ENCODE peak calls at places on chromosomes 5 and 9, in nine cellular contexts. U, R, H, A, N, Z, P, M and B are unnamed samples.

GRCh38 chr9:132487351-132487791 is 77.4 kb downstream of the CFAP77 start:
- DNase-seq in U (no peak), R (no peak), H (no peak), A (no peak), N (no peak), Z (no peak), P (no peak), M (no peak), B (no peak)

GRCh38 chr5:126597156-126597555 is 2.1 kb upstream of the ALDH7A1 start:
- DNase-seq in U (peak), R (no peak), H (no peak), A (peak), N (no peak), Z (no peak), P (peak), M (peak), B (no peak)

GRCh38 chr9:134171316-134172197 is 7.2 kb upstream of the RNU6ATAC start:
- DNase-seq in U (no peak), R (no peak), H (no peak), A (peak), N (no peak), Z (no peak), P (peak), M (peak), B (no peak)

GRCh38 chr5:149747141-149747832 is 17.2 kb downstream of the PPARGC1B start:
- DNase-seq in U (peak), R (peak), H (peak), A (peak), N (peak), Z (no peak), P (no peak), M (no peak), B (no peak)

GRCh38 chr9:99351647-99352046 is 129.6 kb downstream of the SEC61B start:
- DNase-seq in U (no peak), R (no peak), H (no peak), A (no peak), N (no peak), Z (no peak), P (no peak), M (no peak), B (no peak)

GRCh38 chr5:81579525-81579924 is 171.4 kb downstream of the SSBP2 start:
- DNase-seq in U (no peak), R (no peak), H (no peak), A (peak), N (no peak), Z (no peak), P (peak), M (peak), B (no peak)

GRCh38 chr5:146427619-146427997 is 19.5 kb upstream of the TCERG1 start:
- DNase-seq in U (no peak), R (no peak), H (no peak), A (no peak), N (no peak), Z (no peak), P (no peak), M (no peak), B (no peak)

GRCh38 chr5:104412649-104413240 is 850.2 kb upstream of the NUDT12 start:
- DNase-seq in U (peak), R (peak), H (no peak), A (peak), N (no peak), Z (peak), P (peak), M (peak), B (peak)

GRCh38 chr9:35691325-35691631 is 1.6 kb upstream of the TPM2 start:
- DNase-seq in U (peak), R (no peak), H (no peak), A (no peak), N (no peak), Z (no peak), P (no peak), M (no peak), B (no peak)

GRCh38 chr5:162217037-162217436 is 149.5 kb downstream of the GABRG2 start:
- DNase-seq in U (no peak), R (no peak), H (no peak), A (no peak), N (no peak), Z (no peak), P (no peak), M (no peak), B (no peak)

GRCh38 chr9:6384732-6385131 is 28.3 kb upstream of the UHRF2 start:
- DNase-seq in U (no peak), R (no peak), H (no peak), A (peak), N (no peak), Z (no peak), P (no peak), M (peak), B (no peak)

GRCh38 chr5:139635191-139635590 is 13.0 kb upstream of the CXXC5 start:
- DNase-seq in U (no peak), R (no peak), H (no peak), A (no peak), N (no peak), Z (no peak), P (no peak), M (no peak), B (no peak)

GRCh38 chr5:103371046-103371603 is 112.6 kb downstream of the MACIR start:
- DNase-seq in U (no peak), R (no peak), H (no peak), A (no peak), N (no peak), Z (no peak), P (no peak), M (no peak), B (no peak)

GRCh38 chr5:543351-543750 is 19.1 kb upstream of the SLC9A3 start:
- DNase-seq in U (no peak), R (no peak), H (no peak), A (no peak), N (peak), Z (no peak), P (no peak), M (no peak), B (no peak)

GRCh38 chr9:29211681-29212589 is 1638.7 kb upstream of the C9orf72 start:
- DNase-seq in U (no peak), R (peak), H (peak), A (no peak), N (peak), Z (peak), P (peak), M (peak), B (peak)

GRCh38 chr9:108245901-108246300 is 609.9 kb downstream of the ACTL7B start:
- DNase-seq in U (no peak), R (no peak), H (no peak), A (no peak), N (no peak), Z (no peak), P (no peak), M (no peak), B (no peak)

GRCh38 chr5:1516615-1517601 is 6.9 kb downstream of the LPCAT1 start:
- DNase-seq in U (peak), R (peak), H (peak), A (peak), N (peak), Z (peak), P (peak), M (peak), B (peak)

GRCh38 chr5:132704875-132705274 is 31.1 kb downstream of the IL4 start:
- DNase-seq in U (peak), R (no peak), H (no peak), A (peak), N (no peak), Z (no peak), P (peak), M (peak), B (no peak)

GRCh38 chr9:134536101-134536900 is 105.3 kb upstream of the COL5A1 start:
- DNase-seq in U (peak), R (no peak), H (no peak), A (no peak), N (peak), Z (no peak), P (peak), M (peak), B (no peak)

GRCh38 chr5:134374234-134374633 is 2.9 kb downstream of the UBE2B start:
- DNase-seq in U (peak), R (no peak), H (no peak), A (no peak), N (no peak), Z (no peak), P (no peak), M (no peak), B (no peak)

GRCh38 chr9:85900504-85901201 is 40.3 kb upstream of the NAA35 start:
- DNase-seq in U (peak), R (peak), H (no peak), A (peak), N (no peak), Z (peak), P (peak), M (peak), B (peak)

GRCh38 chr5:15645376-15645775 is 145.4 kb downstream of the FBXL7 start:
- DNase-seq in U (no peak), R (no peak), H (no peak), A (peak), N (no peak), Z (no peak), P (peak), M (peak), B (no peak)

GRCh38 chr9:96777539-96777864 is 385 bp downstream of the ZNF510 start:
- DNase-seq in U (no peak), R (no peak), H (no peak), A (no peak), N (no peak), Z (no peak), P (no peak), M (peak), B (no peak)
- H3K4me3 ChIP-seq in U (peak), R (peak), H (peak), A (peak), N (peak), Z (peak), P (peak), M (peak), B (peak)

GRCh38 chr9:94554439-94555331 is at the start of gene PCAT7:
- DNase-seq in U (peak), R (peak), H (peak), A (peak), N (no peak), Z (peak), P (peak), M (peak), B (peak)

GRCh38 chr9:94553029-94553938 is 1.6 kb upstream of the PCAT7 start:
- DNase-seq in U (peak), R (peak), H (peak), A (no peak), N (no peak), Z (no peak), P (no peak), M (no peak), B (peak)

DNA sequence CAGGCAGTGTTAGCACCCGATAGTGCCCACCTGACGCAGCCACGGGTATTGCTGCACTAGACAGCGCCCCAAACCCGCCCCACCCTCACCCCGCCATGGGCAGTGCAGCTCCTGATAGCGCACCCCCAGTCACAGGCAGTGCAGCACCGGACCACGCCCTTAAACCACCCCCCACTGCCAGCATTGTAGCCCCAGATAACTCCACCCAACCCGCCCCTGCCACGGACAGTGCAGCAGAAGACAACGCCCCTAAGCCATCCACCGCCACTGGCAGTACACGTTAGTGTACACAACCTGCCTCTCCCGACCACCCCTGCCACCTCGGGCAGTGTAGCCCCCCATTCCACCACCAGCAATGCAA is 825 bp upstream of the PCAT7 start:
- DNase-seq in U (no peak), R (peak), H (no peak), A (no peak), N (peak), Z (no peak), P (no peak), M (no peak), B (peak)
- H3K4me3 ChIP-seq in U (peak), R (peak), H (peak), A (no peak), N (peak), Z (peak), P (no peak), M (no peak), B (peak)

DNA sequence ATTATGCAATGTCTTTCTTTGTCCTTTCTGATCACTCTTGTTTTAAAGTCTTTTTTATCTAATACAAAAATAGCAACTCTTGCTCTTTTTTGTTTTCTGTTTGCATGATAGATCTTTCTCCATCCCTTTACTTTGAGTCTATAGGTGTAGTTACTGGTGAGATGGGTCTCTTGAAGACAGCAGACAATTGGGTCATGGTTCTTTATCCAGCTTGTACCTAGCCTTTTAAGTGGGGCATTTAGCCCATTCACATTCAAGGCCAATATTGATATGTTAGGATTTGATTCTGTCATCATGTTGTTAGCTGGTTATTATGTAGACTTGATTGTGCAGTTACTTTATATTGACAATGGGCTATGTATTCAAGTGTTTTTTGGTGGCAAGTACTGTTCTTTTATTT is 245.9 kb upstream of the TARS1 start:
- DNase-seq in U (no peak), R (no peak), H (no peak), A (no peak), N (no peak), Z (no peak), P (no peak), M (no peak), B (no peak)
- H3K4me3 ChIP-seq in U (no peak), R (no peak), H (no peak), A (no peak), N (no peak), Z (no peak), P (no peak), M (no peak), B (no peak)

DNA sequence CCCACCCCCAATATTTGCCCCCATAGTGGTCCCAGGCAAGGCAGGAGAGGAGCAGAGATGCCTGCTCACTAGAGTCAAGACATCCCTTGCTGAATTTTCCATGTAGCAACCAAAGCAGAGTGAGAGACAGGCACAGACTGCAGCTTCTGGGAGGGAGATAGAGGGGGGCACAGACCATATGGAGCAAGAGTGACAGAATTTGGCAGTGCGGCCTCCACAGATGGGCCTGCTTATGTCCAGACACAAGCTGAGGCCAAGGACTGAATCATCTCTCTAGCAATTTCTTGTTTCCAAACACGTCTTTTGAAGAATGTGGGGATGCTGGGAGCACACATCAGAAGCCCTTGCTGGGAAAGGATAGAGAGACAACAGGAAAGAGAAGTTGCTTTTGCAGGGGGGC is 53.0 kb upstream of the ALDH1B1 start:
- DNase-seq in U (no peak), R (no peak), H (no peak), A (no peak), N (no peak), Z (no peak), P (peak), M (peak), B (no peak)
- H3K4me3 ChIP-seq in U (no peak), R (no peak), H (no peak), A (no peak), N (no peak), Z (no peak), P (no peak), M (no peak), B (no peak)

GRCh38 chr9:125705893-125706292 is 1.1 kb downstream of the MAPKAP1 start:
- DNase-seq in U (no peak), R (no peak), H (no peak), A (no peak), N (no peak), Z (no peak), P (no peak), M (no peak), B (no peak)
- H3K4me3 ChIP-seq in U (peak), R (no peak), H (peak), A (peak), N (peak), Z (peak), P (peak), M (peak), B (peak)

DNA sequence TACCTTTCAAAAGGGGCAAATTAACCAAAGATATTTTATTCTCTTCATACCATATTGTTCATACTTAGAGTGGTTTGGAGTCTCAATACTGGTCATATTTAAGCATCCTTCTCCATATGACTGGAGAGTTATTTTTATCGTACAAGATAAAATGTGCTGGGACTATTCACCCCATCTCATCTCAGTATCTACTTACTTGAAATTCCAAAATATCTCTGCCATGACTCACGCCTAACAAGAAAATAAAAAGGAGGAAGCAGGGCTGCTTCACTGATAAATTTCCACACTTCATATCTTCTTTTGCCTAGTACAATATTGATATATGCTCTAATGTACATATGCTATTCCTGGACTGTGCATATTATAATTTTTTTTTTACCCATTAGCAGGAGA is 277.9 kb upstream of the CDH9 start:
- DNase-seq in U (peak), R (no peak), H (no peak), A (peak), N (no peak), Z (no peak), P (peak), M (peak), B (no peak)
- H3K4me3 ChIP-seq in U (peak), R (no peak), H (no peak), A (no peak), N (no peak), Z (no peak), P (no peak), M (no peak), B (no peak)

GRCh38 chr5:6389397-6389796 is 11.1 kb upstream of the MED10 start:
- DNase-seq in U (no peak), R (no peak), H (no peak), A (no peak), N (no peak), Z (no peak), P (no peak), M (no peak), B (no peak)

GRCh38 chr5:6392571-6392970 is 14.2 kb upstream of the MED10 start:
- DNase-seq in U (no peak), R (no peak), H (no peak), A (no peak), N (no peak), Z (no peak), P (no peak), M (no peak), B (peak)

GRCh38 chr5:6393596-6394194 is 15.3 kb upstream of the MED10 start:
- DNase-seq in U (peak), R (no peak), H (no peak), A (no peak), N (no peak), Z (no peak), P (no peak), M (no peak), B (no peak)

GRCh38 chr5:6389946-6390530 is 11.7 kb upstream of the MED10 start:
- DNase-seq in U (no peak), R (no peak), H (no peak), A (no peak), N (no peak), Z (no peak), P (no peak), M (no peak), B (no peak)

DNA sequence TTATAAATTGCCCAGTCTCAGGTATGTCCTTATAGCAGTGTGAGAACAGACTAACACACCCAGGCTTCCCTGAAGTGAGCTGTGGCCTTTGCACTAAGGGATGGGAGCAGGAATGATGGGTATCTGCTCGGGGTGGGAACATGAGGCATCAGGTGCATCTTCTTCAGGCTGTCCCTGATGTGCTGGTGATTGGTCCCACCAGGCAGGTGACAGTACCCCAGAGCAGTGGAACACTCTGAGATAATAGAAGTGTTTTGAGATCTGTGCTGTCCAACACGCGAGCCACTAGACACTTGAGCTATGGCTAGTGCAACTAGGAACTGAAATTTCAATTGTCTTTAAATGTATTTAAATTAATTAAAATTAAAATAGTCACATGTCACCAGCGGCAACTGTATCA is 12.8 kb upstream of the MED10 start:
- DNase-seq in U (no peak), R (no peak), H (no peak), A (no peak), N (no peak), Z (no peak), P (no peak), M (no peak), B (no peak)
- H3K4me3 ChIP-seq in U (no peak), R (no peak), H (no peak), A (no peak), N (no peak), Z (no peak), P (no peak), M (no peak), B (no peak)

DNA sequence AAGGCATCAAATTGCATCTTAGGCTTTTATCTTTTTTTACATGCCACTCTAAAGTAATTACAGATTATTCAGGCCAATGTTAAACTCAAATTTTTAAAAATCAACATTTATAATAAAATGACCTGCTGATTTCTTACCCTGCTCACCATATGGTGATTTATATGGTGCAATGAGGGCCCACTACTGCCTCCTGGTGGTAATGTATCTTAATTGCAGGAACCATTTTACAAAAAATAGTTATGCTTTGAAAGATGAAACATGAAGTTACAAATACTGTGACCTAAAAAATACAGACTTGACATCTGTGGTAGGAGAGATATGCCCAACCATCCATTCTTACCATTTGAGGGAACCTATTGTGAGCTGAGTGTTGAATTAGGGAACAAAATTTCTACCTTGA is 292.6 kb upstream of the TAS2R1 start:
- DNase-seq in U (no peak), R (no peak), H (no peak), A (no peak), N (no peak), Z (no peak), P (no peak), M (no peak), B (no peak)
- H3K4me3 ChIP-seq in U (no peak), R (no peak), H (no peak), A (no peak), N (no peak), Z (no peak), P (no peak), M (no peak), B (no peak)

GRCh38 chr5:143002459-143003327 is 232.5 kb downstream of the ARHGAP26 start:
- DNase-seq in U (peak), R (no peak), H (no peak), A (peak), N (no peak), Z (no peak), P (peak), M (peak), B (peak)
- H3K4me3 ChIP-seq in U (no peak), R (no peak), H (no peak), A (no peak), N (peak), Z (no peak), P (no peak), M (no peak), B (no peak)